ENCODE peak calls at places on chromosome 6, in nine cellular contexts. S is fibroblast of pulmonary artery, R is left ventricle myocardium inferior, N is WERI-Rb-1, D is neural crest cell, G is heart left ventricle, T is BE2C, Z is activated B cell treated with CpG ODN at 0.5 μM for 24 hours, A is endothelial cell. L is an unnamed sample.

GRCh38 chr6:46848684-46849360 is 55.6 kb downstream of the MEP1A start:
- DNase-seq in S (peak; percentile 78), A (peak; percentile 97), N (peak; percentile 93), R (peak; percentile 88), T (peak; percentile 80), G (peak; percentile 84), Z (peak; percentile 46), D (peak; percentile 90), L (peak; percentile 77)

GRCh38 chr6:143328885-143329284 is 121.6 kb downstream of the ADAT2 start:
- DNase-seq in D (no peak), N (no peak), R (no peak), S (peak; percentile 6), Z (no peak), A (no peak), T (no peak), G (no peak), L (no peak)

GRCh38 chr6:42555477-42556457 is 8.1 kb upstream of the UBR2 start:
- DNase-seq in D (no peak), N (no peak), Z (no peak), T (peak; percentile 60), R (no peak), S (peak; percentile 20), A (no peak), G (no peak), L (no peak)

GRCh38 chr6:102488729-102489128 is 1095.2 kb downstream of the GRIK2 start:
- DNase-seq in R (no peak), T (no peak), G (no peak), A (no peak), D (no peak), Z (no peak), N (no peak), S (peak; percentile 17), L (no peak)

GRCh38 chr6:128655978-128656498 is 135.6 kb upstream of the PTPRK start:
- DNase-seq in T (no peak), A (no peak), R (no peak), N (no peak), Z (no peak), G (no peak), D (no peak), S (peak; percentile 85), L (no peak)

GRCh38 chr6:159097256-159097655 is 52.5 kb upstream of the TAGAP start:
- DNase-seq in Z (no peak), T (no peak), N (no peak), S (no peak), A (no peak), R (no peak), D (no peak), G (no peak), L (no peak)

GRCh38 chr6:293185-294174 is 1.2 kb downstream of the DUSP22 start:
- DNase-seq in S (peak; percentile 16), N (no peak), D (no peak), R (no peak), T (no peak), G (peak; percentile 53), Z (peak; percentile 38), A (no peak), L (no peak)

GRCh38 chr6:130708338-130708737 is 118.9 kb upstream of the SMLR1 start:
- DNase-seq in Z (no peak), R (no peak), D (no peak), A (no peak), S (no peak), G (no peak), T (no peak), N (no peak), L (no peak)

GRCh38 chr6:55950071-55950814 is 74.9 kb upstream of the BMP5 start:
- DNase-seq in A (no peak), N (no peak), D (no peak), T (no peak), G (no peak), S (no peak), Z (no peak), R (no peak), L (no peak)

GRCh38 chr6:141183368-141183767 is 949.4 kb upstream of the GJE1 start:
- DNase-seq in R (no peak), D (no peak), T (no peak), A (no peak), S (no peak), G (no peak), Z (no peak), N (no peak), L (no peak)

GRCh38 chr6:21914121-21914973 is 320.8 kb downstream of the SOX4 start:
- DNase-seq in D (no peak), A (no peak), S (peak; percentile 39), Z (no peak), R (peak; percentile 69), N (no peak), G (peak; percentile 78), T (peak; percentile 48), L (no peak)

GRCh38 chr6:106767271-106767670 is 137.9 kb downstream of the QRSL1 start:
- DNase-seq in T (no peak), Z (no peak), S (no peak), R (no peak), D (no peak), N (no peak), A (no peak), G (no peak), L (no peak)

GRCh38 chr6:22789315-22789714 is 219.9 kb downstream of the HDGFL1 start:
- DNase-seq in G (no peak), A (no peak), R (no peak), D (no peak), N (no peak), S (no peak), T (no peak), Z (no peak), L (no peak)

GRCh38 chr6:88370127-88370710 is 204.1 kb upstream of the CNR1 start:
- DNase-seq in T (no peak), D (no peak), G (no peak), S (no peak), N (no peak), A (no peak), R (no peak), Z (no peak), L (no peak)

GRCh38 chr6:166595949-166596348 is 9.5 kb upstream of the RAMACL start:
- DNase-seq in D (no peak), T (no peak), S (no peak), Z (no peak), N (no peak), R (no peak), A (no peak), G (no peak), L (no peak)

GRCh38 chr6:139680819-139681218 is 306.4 kb upstream of the CITED2 start:
- DNase-seq in N (peak; percentile 39), S (no peak), Z (no peak), G (no peak), D (no peak), A (no peak), R (no peak), T (no peak), L (no peak)

GRCh38 chr6:43250992-43251373 is 7.7 kb downstream of the TTBK1 start:
- DNase-seq in T (peak; percentile 66), D (no peak), Z (no peak), A (no peak), R (no peak), G (no peak), S (no peak), N (peak; percentile 88), L (no peak)

GRCh38 chr6:34529665-34530327 is 26.3 kb downstream of the SPDEF start:
- DNase-seq in D (no peak), R (peak; percentile 42), S (no peak), T (no peak), Z (no peak), G (peak; percentile 50), A (no peak), N (no peak), L (no peak)

GRCh38 chr6:156378853-156379252 is 398.3 kb upstream of the ARID1B start:
- DNase-seq in G (no peak), T (no peak), A (no peak), R (no peak), S (no peak), N (no peak), D (no peak), Z (no peak), L (no peak)
- TF ChIP-seq CTCF in G (no peak), T (no peak), A (no peak), R (no peak), S (no peak), N (no peak), D (no peak), Z (no peak), L (no peak)

DNA sequence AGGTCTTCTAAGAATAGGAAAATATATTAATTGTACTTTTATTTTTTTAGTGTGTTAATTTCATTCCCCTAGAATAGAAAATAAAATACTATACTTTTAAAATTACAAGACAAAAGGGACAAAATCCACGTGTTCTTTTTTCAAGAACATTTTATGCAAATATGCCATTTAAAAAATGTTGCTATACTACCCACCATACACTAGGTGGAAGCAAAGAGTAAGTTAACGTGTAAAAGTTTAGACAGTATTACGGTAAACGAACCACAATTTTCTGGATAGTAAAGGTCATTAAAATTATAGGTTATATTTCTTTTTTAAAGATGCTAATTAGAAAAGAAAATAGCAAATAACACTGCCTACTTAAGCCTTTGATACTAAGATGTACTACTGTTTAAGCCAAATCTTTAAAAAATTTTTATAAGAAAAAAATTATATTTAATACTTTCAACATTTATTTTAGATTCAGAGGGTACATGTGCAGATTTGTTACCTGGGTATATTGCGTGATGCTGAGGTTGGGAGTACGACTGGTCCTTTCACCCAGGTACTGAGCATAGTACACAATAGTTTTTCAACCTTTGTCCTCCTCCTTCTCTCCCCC is 287.6 kb downstream of the PHF3 start:
- DNase-seq in A (no peak), D (no peak), T (no peak), N (no peak), R (no peak), S (peak; percentile 66), G (no peak), Z (no peak), L (no peak)
- TF ChIP-seq CTCF in A (peak; percentile 75), D (peak; percentile 82), T (peak; percentile 46), N (peak; percentile 9), R (peak; percentile 75), S (peak; percentile 70), G (peak; percentile 74), Z (peak; percentile 43), L (peak; percentile 74)

GRCh38 chr6:91387290-91388062 is 800.6 kb upstream of the MAP3K7 start:
- DNase-seq in G (no peak), T (no peak), Z (no peak), N (no peak), R (no peak), D (no peak), S (no peak), A (peak; percentile 6), L (no peak)
- TF ChIP-seq CTCF in G (no peak), T (no peak), Z (no peak), N (no peak), R (no peak), D (no peak), S (no peak), A (peak; percentile 21), L (peak; percentile 10)

DNA sequence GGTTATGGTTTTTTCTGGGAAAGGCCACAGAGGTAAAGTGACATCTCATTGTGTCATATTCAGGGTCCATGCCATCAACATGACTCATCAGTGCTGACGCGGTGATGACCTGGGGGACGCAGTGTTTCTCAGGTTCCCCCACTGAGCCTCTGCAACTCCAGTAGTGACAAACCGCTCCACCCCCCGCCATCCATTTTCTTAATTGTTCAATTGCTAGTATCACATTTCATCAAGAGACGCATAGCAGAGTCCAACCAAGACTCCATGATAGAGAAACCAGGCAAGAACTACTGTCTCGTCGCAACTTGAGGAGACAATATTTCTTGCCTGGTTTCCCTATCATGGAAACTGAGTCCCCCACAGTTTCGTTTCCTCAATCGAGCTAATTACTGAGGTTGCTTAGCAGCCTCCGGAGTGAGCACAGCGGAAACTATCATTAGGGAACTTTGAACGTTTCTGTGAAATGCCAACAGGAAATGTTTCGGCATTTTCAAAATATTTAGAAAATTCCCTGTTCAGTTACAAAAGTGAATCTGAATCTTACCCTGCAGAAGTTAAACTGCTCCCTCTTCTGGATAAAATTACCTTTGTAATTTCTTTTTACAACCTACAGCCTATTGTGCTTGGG is 12.2 kb upstream of the SERPINB1 start:
- DNase-seq in R (no peak), T (no peak), A (no peak), Z (no peak), D (no peak), S (peak; percentile 86), N (no peak), G (no peak), L (no peak)
- TF ChIP-seq CTCF in R (peak; percentile 55), T (no peak), A (peak; percentile 22), Z (no peak), D (peak; percentile 59), S (peak; percentile 48), N (peak; percentile 6), G (peak; percentile 61), L (peak; percentile 37)